ENCODE peak calls at places on chromosomes 16 and 17, in six cellular contexts. G is BJ, E is skeletal muscle cell, J is endothelial cell of umbilical vein, C is HCT116, A is fibroblast of mammary gland. W is an unnamed sample.

GRCh38 chr16:610513-611381 is 20.0 kb upstream of the WFIKKN1 start:
- DNase-seq in G (no peak), A (peak), J (no peak), E (no peak), C (no peak), W (peak)

GRCh38 chr16:49484936-49485335 is 111.3 kb downstream of the C16orf78 start:
- DNase-seq in A (no peak), E (no peak), J (no peak), G (no peak), C (no peak), W (no peak)

GRCh38 chr16:30438835-30439234 is 6.8 kb downstream of the SEPHS2 start:
- DNase-seq in E (no peak), G (no peak), A (no peak), C (no peak), J (no peak), W (no peak)

GRCh38 chr17:8151120-8151640 is 1.0 kb downstream of the PER1 start:
- DNase-seq in G (no peak), C (no peak), A (peak), J (peak), E (peak), W (peak)

GRCh38 chr17:73371285-73371684 is 59.5 kb upstream of the CDC42EP4 start:
- DNase-seq in G (peak), A (peak), J (no peak), C (no peak), E (peak), W (no peak)

GRCh38 chr17:55356440-55357328 is 65.0 kb downstream of the MMD start:
- DNase-seq in G (no peak), E (no peak), J (peak), C (peak), A (peak), W (peak)

GRCh38 chr16:79997257-79997656 is 396.7 kb upstream of the MAF start:
- DNase-seq in G (no peak), A (peak), C (no peak), E (no peak), J (peak), W (no peak)

GRCh38 chr16:26569793-26570192 is 496.9 kb upstream of the C16orf82 start:
- DNase-seq in E (no peak), A (no peak), C (no peak), J (no peak), G (no peak), W (no peak)

GRCh38 chr17:59899099-59899498 is 6.2 kb downstream of the RPS6KB1 start:
- DNase-seq in G (no peak), J (no peak), A (peak), C (no peak), E (peak), W (no peak)

GRCh38 chr17:5922476-5922875 is 147.7 kb upstream of the WSCD1 start:
- DNase-seq in E (no peak), A (no peak), C (no peak), J (no peak), G (no peak), W (no peak)

GRCh38 chr16:2964416-2965223 is 545 bp downstream of the KREMEN2 start:
- DNase-seq in C (peak), E (no peak), A (no peak), G (no peak), J (no peak), W (peak)

GRCh38 chr17:69417545-69418483 is 3.3 kb downstream of the MAP2K6 start:
- DNase-seq in A (no peak), E (peak), C (no peak), G (no peak), J (peak), W (no peak)

GRCh38 chr17:7858487-7858832 is 657 bp downstream of the CYB5D1 start:
- DNase-seq in C (no peak), A (peak), E (no peak), J (peak), G (no peak), W (peak)

GRCh38 chr17:77323413-77324171 is 182.8 kb downstream of the SEC14L1 start:
- DNase-seq in G (no peak), A (peak), E (no peak), C (no peak), J (no peak), W (no peak)

GRCh38 chr17:8163978-8164814 is 1.4 kb upstream of the VAMP2 start:
- DNase-seq in A (peak), G (no peak), J (no peak), E (no peak), C (no peak), W (peak)

DNA sequence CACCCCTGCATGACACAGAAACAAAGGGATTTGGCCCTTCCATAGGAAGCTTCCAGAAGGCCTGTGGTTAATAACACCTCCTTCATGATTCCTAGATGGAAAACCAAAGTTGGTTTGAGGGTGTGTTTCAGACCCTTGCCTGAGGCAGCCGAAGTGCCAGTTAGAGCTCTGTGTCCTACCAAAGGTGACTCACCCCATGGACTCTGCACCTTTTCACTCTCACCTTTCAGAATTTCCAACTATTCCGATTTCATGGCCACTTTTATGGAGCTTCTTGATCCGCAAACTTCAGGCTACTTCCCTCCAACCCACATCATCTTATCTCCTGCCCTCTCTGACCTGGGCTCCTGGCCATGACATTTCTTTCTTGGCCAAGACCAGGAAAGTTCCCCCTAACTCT is 49.2 kb downstream of the MEOX1 start:
- DNase-seq in J (no peak), C (no peak), A (no peak), E (no peak), G (no peak), W (no peak)
- H3K4me3 ChIP-seq in J (no peak), C (no peak), A (no peak), E (no peak), G (no peak), W (no peak)

GRCh38 chr17:75124819-75125162 is 6.8 kb downstream of the NT5C start:
- DNase-seq in E (no peak), G (no peak), C (no peak), A (no peak), J (no peak), W (no peak)
- H3K4me3 ChIP-seq in E (no peak), G (no peak), C (peak), A (no peak), J (no peak), W (no peak)

GRCh38 chr17:4411201-4411600 is 22.5 kb upstream of the SPNS3 start:
- DNase-seq in E (no peak), A (no peak), G (no peak), C (no peak), J (no peak), W (no peak)
- H3K4me3 ChIP-seq in E (no peak), A (no peak), G (no peak), C (no peak), J (no peak), W (no peak)

GRCh38 chr16:32116080-32116479 is 137.0 kb upstream of the TP53TG3D start:
- DNase-seq in G (no peak), E (no peak), C (no peak), J (no peak), A (no peak), W (peak)
- H3K4me3 ChIP-seq in G (peak), E (peak), C (no peak), J (no peak), A (peak), W (no peak)

GRCh38 chr16:84818989-84819643 is 669 bp upstream of the CRISPLD2 start:
- DNase-seq in E (no peak), J (no peak), G (no peak), C (no peak), A (no peak), W (no peak)
- H3K4me3 ChIP-seq in E (peak), J (no peak), G (peak), C (no peak), A (peak), W (no peak)

GRCh38 chr17:82970067-82970466 is 109.3 kb upstream of the METRNL start:
- DNase-seq in G (no peak), A (no peak), C (no peak), E (no peak), J (no peak), W (no peak)
- H3K4me3 ChIP-seq in G (no peak), A (no peak), C (no peak), E (no peak), J (no peak), W (no peak)

GRCh38 chr16:21277045-21277926 is 804 bp downstream of the CRYM start:
- DNase-seq in E (no peak), J (no peak), A (no peak), G (no peak), C (no peak), W (no peak)
- H3K4me3 ChIP-seq in E (peak), J (no peak), A (no peak), G (no peak), C (peak), W (peak)

GRCh38 chr17:1108560-1108809 is 71.3 kb downstream of the ABR start:
- DNase-seq in C (no peak), E (no peak), A (no peak), J (peak), G (no peak), W (no peak)

GRCh38 chr17:1108810-1109605 is 70.8 kb downstream of the ABR start:
- DNase-seq in E (no peak), A (peak), C (no peak), G (no peak), J (peak), W (peak)

GRCh38 chr17:1107777-1108559 is 71.8 kb downstream of the ABR start:
- DNase-seq in J (no peak), C (no peak), E (no peak), A (no peak), G (no peak), W (peak)

GRCh38 chr17:1109606-1110523 is 69.9 kb downstream of the ABR start:
- DNase-seq in E (no peak), G (no peak), A (no peak), C (no peak), J (no peak), W (no peak)

DNA sequence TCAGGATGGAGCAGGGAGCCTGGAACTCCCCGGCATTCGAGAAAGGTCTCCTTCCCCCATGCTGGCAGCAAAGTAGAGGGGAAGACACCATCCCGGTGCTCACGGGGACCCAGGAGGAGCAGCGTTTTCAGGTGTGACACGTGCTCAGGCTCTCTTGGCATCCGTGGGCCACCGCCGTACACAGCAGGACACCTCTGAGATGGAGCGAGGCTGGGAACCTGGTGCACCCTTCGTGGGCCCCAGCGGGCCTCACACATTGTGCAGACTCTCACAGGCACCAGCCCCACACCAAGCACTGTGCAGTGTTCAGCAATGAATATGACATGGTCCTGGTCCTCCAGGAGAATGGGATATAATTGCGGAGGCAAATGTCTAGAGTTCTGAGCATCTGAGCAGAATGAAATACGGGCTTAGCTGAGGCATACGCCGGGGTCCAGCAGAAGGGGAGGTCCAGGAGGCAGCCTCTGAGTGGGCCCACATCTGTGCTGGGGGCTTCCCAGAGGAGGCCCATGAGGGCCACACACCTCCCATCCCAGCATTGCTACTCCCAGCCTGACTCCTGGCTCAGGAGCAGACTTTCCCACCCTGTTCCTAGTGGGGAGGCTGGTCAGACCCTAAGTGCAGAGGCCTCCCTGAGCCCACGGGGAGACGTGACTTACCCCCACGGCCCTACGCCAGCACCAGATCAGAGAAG is 72.6 kb downstream of the ABR start:
- DNase-seq in C (no peak), G (no peak), A (no peak), E (no peak), J (no peak), W (no peak)
- H3K4me3 ChIP-seq in C (peak), G (no peak), A (no peak), E (no peak), J (no peak), W (no peak)

W was measured in CD8-positive, alpha-beta memory T cell.